ENCODE peak calls at places on chromosomes 1 and 21, in six cellular contexts. P is sciatic nerve, Y is hippocampal formation, H is endothelial cell, Q is DMS153, N is Calu3. D is an unnamed sample.

GRCh38 chr1:245894843-245895242 is 612.2 kb downstream of the SMYD3 start:
- DNase-seq in P (no peak), Y (no peak), H (no peak), Q (no peak), N (no peak), D (no peak)

GRCh38 chr1:183191833-183192232 is 5.8 kb downstream of the LAMC2 start:
- DNase-seq in P (no peak), Y (no peak), H (no peak), Q (no peak), N (no peak), D (peak; percentile 56)

GRCh38 chr1:78624035-78624434 is 3.8 kb downstream of the IFI44L start:
- DNase-seq in P (no peak), Y (no peak), H (no peak), Q (no peak), N (no peak), D (no peak)

GRCh38 chr1:181128592-181129497 is 40.3 kb downstream of the IER5 start:
- DNase-seq in P (no peak), Y (peak; percentile 43), H (no peak), Q (no peak), N (no peak), D (peak; percentile 99)

GRCh38 chr1:2583871-2584341 is 2.7 kb upstream of the PRXL2B start:
- DNase-seq in P (no peak), Y (no peak), H (no peak), Q (peak; percentile 73), N (peak; percentile 57), D (peak; percentile 62)

GRCh38 chr1:246215505-246215893 is 291.6 kb downstream of the SMYD3 start:
- DNase-seq in P (no peak), Y (no peak), H (no peak), Q (no peak), N (no peak), D (no peak)

GRCh38 chr1:64933296-64934070 is 32.9 kb downstream of the JAK1 start:
- DNase-seq in P (no peak), Y (no peak), H (no peak), Q (no peak), N (no peak), D (no peak)

GRCh38 chr1:33997127-33998047 is 133.5 kb downstream of the HMGB4 start:
- DNase-seq in P (no peak), Y (no peak), H (no peak), Q (no peak), N (no peak), D (no peak)

GRCh38 chr1:44408181-44409018 is 3.3 kb downstream of the RNF220 start:
- DNase-seq in P (no peak), Y (peak; percentile 20), H (peak; percentile 51), Q (no peak), N (no peak), D (no peak)

GRCh38 chr1:244862354-244862698 is 2.0 kb downstream of the HNRNPU start:
- DNase-seq in P (no peak), Y (no peak), H (no peak), Q (no peak), N (no peak), D (peak; percentile 61)

GRCh38 chr1:238457610-238458009 is 566.9 kb upstream of the ZP4 start:
- DNase-seq in P (no peak), Y (no peak), H (no peak), Q (no peak), N (no peak), D (no peak)

GRCh38 chr1:1894354-1895049 is 3.6 kb upstream of the GNB1 start:
- DNase-seq in P (no peak), Y (no peak), H (no peak), Q (peak; percentile 71), N (no peak), D (peak; percentile 27)

GRCh38 chr1:27388337-27389005 is 4.0 kb upstream of the GPR3 start:
- DNase-seq in P (peak; percentile 83), Y (no peak), H (peak; percentile 63), Q (peak; percentile 49), N (peak; percentile 80), D (peak; percentile 74)

GRCh38 chr1:177966199-177966598 is 3.7 kb downstream of the SEC16B start:
- DNase-seq in P (no peak), Y (no peak), H (no peak), Q (no peak), N (no peak), D (no peak)

GRCh38 chr1:234726359-234726836 is 116.4 kb upstream of the IRF2BP2 start:
- DNase-seq in P (no peak), Y (no peak), H (no peak), Q (peak; percentile 37), N (no peak), D (peak; percentile 71)

GRCh38 chr1:85109475-85109874 is 61.2 kb upstream of the MCOLN3 start:
- DNase-seq in P (peak; percentile 63), Y (no peak), H (peak; percentile 61), Q (peak; percentile 66), N (peak; percentile 58), D (peak; percentile 68)

GRCh38 chr21:41805643-41806042 is 38.8 kb upstream of the RIPK4 start:
- DNase-seq in P (no peak), Y (no peak), H (no peak), Q (no peak), N (no peak), D (no peak)

GRCh38 chr1:234069760-234070159 is 165.3 kb downstream of the SLC35F3 start:
- DNase-seq in P (no peak), Y (no peak), H (no peak), Q (no peak), N (peak; percentile 9), D (peak; percentile 49)

GRCh38 chr1:86704972-86705632 is 726 bp downstream of the SH3GLB1 start:
- DNase-seq in P (peak; percentile 69), Y (peak; percentile 74), H (peak; percentile 63), Q (peak; percentile 29), N (peak; percentile 54), D (peak; percentile 70)

GRCh38 chr1:237042892-237043576 is 1.1 kb downstream of the RYR2 start:
- DNase-seq in P (no peak), Y (peak; percentile 5), H (peak; percentile 33), Q (no peak), N (no peak), D (no peak)

GRCh38 chr1:205709059-205709398 is 28.7 kb upstream of the SLC45A3 start:
- DNase-seq in P (no peak), Y (no peak), H (no peak), Q (no peak), N (no peak), D (no peak)

GRCh38 chr1:165851034-165851658 is 23.7 kb downstream of the UCK2 start:
- DNase-seq in P (no peak), Y (no peak), H (no peak), Q (no peak), N (no peak), D (peak; percentile 17)

GRCh38 chr1:156126043-156126700 is 11.7 kb downstream of the LMNA start:
- DNase-seq in P (peak; percentile 92), Y (no peak), H (peak; percentile 69), Q (peak; percentile 81), N (peak; percentile 99), D (peak; percentile 65)

GRCh38 chr1:18480315-18481189 is at the start of gene KLHDC7A:
- DNase-seq in P (no peak), Y (no peak), H (peak; percentile 20), Q (peak; percentile 76), N (peak; percentile 84), D (peak; percentile 75)

GRCh38 chr1:96206451-96206850 is 515.1 kb upstream of the PTBP2 start:
- DNase-seq in P (no peak), Y (peak; percentile 3), H (no peak), Q (no peak), N (no peak), D (peak; percentile 43)

GRCh38 chr1:183215936-183216335 is 29.9 kb downstream of the LAMC2 start:
- DNase-seq in P (no peak), Y (no peak), H (no peak), Q (no peak), N (no peak), D (no peak)